ENCODE peak calls at places on chromosomes 6 and 20, in six cellular contexts. One of them, this sample, is unnamed.

GRCh38 chr6:26520840-26521484 is 17.2 kb upstream of the HMGN4 start:
- DNase-seq in AG09309: peak; percentile 47
- DNase-seq in left ventricle myocardium inferior: peak; percentile 88
- DNase-seq in PC-3: peak; percentile 81
- DNase-seq in astrocyte: peak; percentile 70
- DNase-seq in IMR-90: peak; percentile 80
- DNase-seq in this sample: peak; percentile 86

GRCh38 chr6:161133973-161134372 is 139.9 kb downstream of the AGPAT4 start:
- DNase-seq in left ventricle myocardium inferior: no peak
- DNase-seq in astrocyte: peak; percentile 30
- DNase-seq in PC-3: no peak
- DNase-seq in AG09309: no peak
- DNase-seq in IMR-90: no peak
- DNase-seq in this sample: no peak

GRCh38 chr20:9889270-9889981 is 50.5 kb upstream of the PAK5 start:
- DNase-seq in left ventricle myocardium inferior: no peak
- DNase-seq in AG09309: no peak
- DNase-seq in IMR-90: no peak
- DNase-seq in PC-3: no peak
- DNase-seq in astrocyte: no peak
- DNase-seq in this sample: no peak

GRCh38 chr6:10276106-10276505 is 138.8 kb downstream of the TFAP2A start:
- DNase-seq in IMR-90: peak; percentile 31
- DNase-seq in PC-3: peak; percentile 71
- DNase-seq in AG09309: no peak
- DNase-seq in left ventricle myocardium inferior: no peak
- DNase-seq in astrocyte: peak; percentile 73
- DNase-seq in this sample: peak; percentile 25

GRCh38 chr6:29552512-29553051 is 7.0 kb downstream of the UBD start:
- DNase-seq in AG09309: peak; percentile 43
- DNase-seq in PC-3: peak; percentile 75
- DNase-seq in astrocyte: peak; percentile 46
- DNase-seq in left ventricle myocardium inferior: no peak
- DNase-seq in IMR-90: peak; percentile 79
- DNase-seq in this sample: peak; percentile 66

GRCh38 chr6:39493717-39494116 is 171.2 kb upstream of the KCNK16 start:
- DNase-seq in PC-3: no peak
- DNase-seq in AG09309: no peak
- DNase-seq in astrocyte: no peak
- DNase-seq in left ventricle myocardium inferior: no peak
- DNase-seq in IMR-90: no peak
- DNase-seq in this sample: peak; percentile 78

GRCh38 chr20:17654649-17655285 is 27.3 kb downstream of the RRBP1 start:
- DNase-seq in IMR-90: peak; percentile 52
- DNase-seq in PC-3: peak; percentile 51
- DNase-seq in astrocyte: no peak
- DNase-seq in AG09309: no peak
- DNase-seq in left ventricle myocardium inferior: no peak
- DNase-seq in this sample: no peak

GRCh38 chr6:25452027-25452426 is 172.9 kb downstream of the CARMIL1 start:
- DNase-seq in astrocyte: no peak
- DNase-seq in left ventricle myocardium inferior: no peak
- DNase-seq in IMR-90: no peak
- DNase-seq in AG09309: no peak
- DNase-seq in PC-3: no peak
- DNase-seq in this sample: no peak

GRCh38 chr6:101380861-101381630 is 12.5 kb upstream of the GRIK2 start:
- DNase-seq in PC-3: no peak
- DNase-seq in left ventricle myocardium inferior: no peak
- DNase-seq in astrocyte: no peak
- DNase-seq in IMR-90: no peak
- DNase-seq in AG09309: no peak
- DNase-seq in this sample: no peak

GRCh38 chr20:20237093-20237959 is 130.6 kb upstream of the INSM1 start:
- DNase-seq in left ventricle myocardium inferior: no peak
- DNase-seq in AG09309: no peak
- DNase-seq in astrocyte: no peak
- DNase-seq in PC-3: peak; percentile 68
- DNase-seq in IMR-90: peak; percentile 14
- DNase-seq in this sample: peak; percentile 29
- TF ChIP-seq CTCF in left ventricle myocardium inferior: peak; percentile 79
- TF ChIP-seq CTCF in AG09309: peak; percentile 78
- TF ChIP-seq CTCF in astrocyte: peak; percentile 45
- TF ChIP-seq CTCF in PC-3: peak; percentile 88
- TF ChIP-seq CTCF in IMR-90: peak; percentile 65
- TF ChIP-seq CTCF in this sample: peak; percentile 94

DNA sequence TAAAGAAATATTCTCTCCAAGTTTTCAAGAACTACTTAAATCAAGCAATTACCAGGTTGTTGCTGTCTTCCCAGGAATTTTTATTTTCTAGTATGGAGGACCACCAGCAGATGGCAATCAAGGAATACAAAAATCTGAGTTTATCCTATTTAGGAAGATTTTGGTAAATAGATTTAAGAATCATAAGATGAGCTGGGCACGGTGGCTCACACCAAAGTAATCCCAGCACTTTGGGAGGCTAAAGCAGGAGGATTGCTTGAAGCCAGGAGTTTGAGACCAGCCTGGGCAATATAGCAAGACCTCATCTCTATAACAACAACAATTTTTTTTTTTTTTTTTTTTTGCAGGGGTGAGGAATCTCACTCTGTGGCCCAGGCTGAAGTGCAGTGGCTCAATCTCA is 19.3 kb upstream of the SEC63 start:
- DNase-seq in IMR-90: peak; percentile 39
- DNase-seq in astrocyte: peak; percentile 17
- DNase-seq in AG09309: no peak
- DNase-seq in left ventricle myocardium inferior: no peak
- DNase-seq in PC-3: peak; percentile 64
- DNase-seq in this sample: peak; percentile 46
- TF ChIP-seq CTCF in IMR-90: peak; percentile 47
- TF ChIP-seq CTCF in astrocyte: peak; percentile 32
- TF ChIP-seq CTCF in AG09309: peak; percentile 44
- TF ChIP-seq CTCF in left ventricle myocardium inferior: peak; percentile 46
- TF ChIP-seq CTCF in PC-3: peak; percentile 59
- TF ChIP-seq CTCF in this sample: peak; percentile 59

GRCh38 chr20:39778847-39779641 is 816.9 kb downstream of the DHX35 start:
- DNase-seq in IMR-90: no peak
- DNase-seq in AG09309: no peak
- DNase-seq in PC-3: no peak
- DNase-seq in left ventricle myocardium inferior: no peak
- DNase-seq in astrocyte: no peak
- DNase-seq in this sample: peak; percentile 14
- TF ChIP-seq CTCF in IMR-90: no peak
- TF ChIP-seq CTCF in AG09309: peak; percentile 49
- TF ChIP-seq CTCF in PC-3: no peak
- TF ChIP-seq CTCF in left ventricle myocardium inferior: no peak
- TF ChIP-seq CTCF in astrocyte: peak; percentile 24
- TF ChIP-seq CTCF in this sample: peak; percentile 39

GRCh38 chr6:7959453-7959852 is 48.9 kb upstream of the TXNDC5 start:
- DNase-seq in AG09309: no peak
- DNase-seq in IMR-90: no peak
- DNase-seq in left ventricle myocardium inferior: no peak
- DNase-seq in astrocyte: no peak
- DNase-seq in PC-3: peak; percentile 50
- DNase-seq in this sample: no peak
- TF ChIP-seq CTCF in AG09309: no peak
- TF ChIP-seq CTCF in IMR-90: no peak
- TF ChIP-seq CTCF in left ventricle myocardium inferior: no peak
- TF ChIP-seq CTCF in astrocyte: no peak
- TF ChIP-seq CTCF in PC-3: no peak
- TF ChIP-seq CTCF in this sample: no peak

DNA sequence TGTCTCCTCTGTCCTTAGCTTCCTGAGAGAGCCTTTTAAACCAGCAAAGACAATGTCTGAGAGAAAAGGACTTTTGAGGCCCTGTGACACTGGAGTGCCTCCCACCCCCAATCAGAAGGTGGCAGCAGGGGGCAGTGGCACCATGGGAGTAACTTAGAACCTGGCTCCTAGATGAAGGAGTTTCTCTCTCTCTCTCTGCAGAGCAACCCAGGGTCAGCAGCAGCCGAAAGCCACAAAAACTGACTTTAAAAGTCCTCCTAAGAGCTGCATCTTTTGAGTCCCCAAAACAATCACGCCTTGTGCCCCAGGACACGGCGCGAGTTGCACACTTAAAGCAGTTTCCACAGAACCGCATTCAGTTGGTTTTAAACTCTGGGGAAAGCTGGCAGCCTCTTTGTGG is 5.3 kb upstream of the TCP11 start:
- DNase-seq in AG09309: no peak
- DNase-seq in PC-3: peak; percentile 81
- DNase-seq in left ventricle myocardium inferior: peak; percentile 37
- DNase-seq in IMR-90: peak; percentile 55
- DNase-seq in astrocyte: no peak
- DNase-seq in this sample: peak; percentile 57
- TF ChIP-seq CTCF in AG09309: peak; percentile 86
- TF ChIP-seq CTCF in PC-3: peak; percentile 93
- TF ChIP-seq CTCF in left ventricle myocardium inferior: peak; percentile 75
- TF ChIP-seq CTCF in IMR-90: peak; percentile 76
- TF ChIP-seq CTCF in astrocyte: peak; percentile 26
- TF ChIP-seq CTCF in this sample: peak; percentile 71